ENCODE peak calls at places on chromosome 1, in ten cellular contexts. S is CD8-positive, alpha-beta T cell; O is ovary; Q is stomach; P is transverse colon; E is fibroblast of lung; M is uterus; F is CD4-positive, alpha-beta T cell; A is PC-3; Y is mammary epithelial cell. B is an unnamed sample.

GRCh38 chr1:9726406-9726805 is 74.9 kb downstream of the PIK3CD start:
- DNase-seq in S (no peak), O (no peak), Q (no peak), P (no peak), E (no peak), M (no peak), F (no peak), A (no peak), Y (no peak), B (no peak)

GRCh38 chr1:29836626-29837305 is 600.4 kb downstream of the PTPRU start:
- DNase-seq in S (no peak), O (no peak), Q (no peak), P (no peak), E (no peak), M (no peak), F (no peak), A (no peak), Y (no peak), B (no peak)

GRCh38 chr1:205325334-205325884 is 3.9 kb upstream of the NUAK2 start:
- DNase-seq in S (peak; percentile 45), O (peak; percentile 59), Q (peak; percentile 69), P (peak; percentile 75), E (peak; percentile 82), M (peak; percentile 64), F (peak; percentile 47), A (peak; percentile 93), Y (peak; percentile 73), B (peak; percentile 64)

GRCh38 chr1:161791889-161792655 is 26.0 kb downstream of the ATF6 start:
- DNase-seq in S (no peak), O (no peak), Q (no peak), P (no peak), E (no peak), M (no peak), F (no peak), A (peak; percentile 9), Y (peak; percentile 51), B (no peak)

GRCh38 chr1:174967845-174968705 is 31.7 kb upstream of the CACYBP start:
- DNase-seq in S (no peak), O (no peak), Q (no peak), P (no peak), E (no peak), M (no peak), F (no peak), A (no peak), Y (no peak), B (no peak)

GRCh38 chr1:21378705-21379494 is 61.0 kb upstream of the NBPF3 start:
- DNase-seq in S (no peak), O (no peak), Q (peak; percentile 34), P (no peak), E (no peak), M (no peak), F (no peak), A (peak; percentile 39), Y (no peak), B (no peak)

GRCh38 chr1:202135221-202135721 is 9.3 kb downstream of the ARL8A start:
- DNase-seq in S (peak; percentile 40), O (peak; percentile 50), Q (peak; percentile 65), P (peak; percentile 55), E (peak; percentile 63), M (peak; percentile 66), F (no peak), A (peak; percentile 67), Y (peak; percentile 39), B (peak; percentile 58)

GRCh38 chr1:17763995-17764394 is 8.9 kb downstream of the ACTL8 start:
- DNase-seq in S (no peak), O (no peak), Q (no peak), P (no peak), E (no peak), M (no peak), F (no peak), A (no peak), Y (no peak), B (no peak)

GRCh38 chr1:15038232-15039016 is 115.1 kb upstream of the TMEM51 start:
- DNase-seq in S (no peak), O (no peak), Q (no peak), P (no peak), E (peak; percentile 33), M (no peak), F (no peak), A (peak; percentile 56), Y (peak; percentile 32), B (no peak)
- TF ChIP-seq CTCF in S (no peak), O (no peak), Q (no peak), P (no peak), E (peak; percentile 14), M (no peak), F (peak; percentile 2), A (peak; percentile 75), Y (peak; percentile 32), B (no peak)

GRCh38 chr1:233140974-233141373 is 154.6 kb downstream of the PCNX2 start:
- DNase-seq in S (no peak), O (no peak), Q (no peak), P (no peak), E (peak; percentile 54), M (no peak), F (no peak), A (no peak), Y (no peak), B (no peak)
- H3K27ac ChIP-seq in S (no peak overlapping the region), O (no peak overlapping the region), Q (no peak overlapping the region), P (no peak overlapping the region), E (no peak overlapping the region), M (no peak overlapping the region), F (no peak overlapping the region), A (no peak overlapping the region), Y (no peak overlapping the region), B (no peak overlapping the region)

GRCh38 chr1:98051065-98051675 is 130.3 kb upstream of the DPYD start:
- DNase-seq in S (peak; percentile 61), O (no peak), Q (peak; percentile 72), P (peak; percentile 69), E (peak; percentile 86), M (peak; percentile 28), F (peak; percentile 61), A (peak; percentile 94), Y (peak; percentile 62), B (peak; percentile 47)

GRCh38 chr1:98046031-98046641 is 125.3 kb upstream of the DPYD start:
- DNase-seq in S (no peak), O (no peak), Q (no peak), P (no peak), E (peak; percentile 46), M (no peak), F (no peak), A (no peak), Y (peak; percentile 58), B (no peak)

GRCh38 chr1:98049370-98050115 is 128.7 kb upstream of the DPYD start:
- DNase-seq in S (no peak), O (no peak), Q (peak; percentile 24), P (no peak), E (peak; percentile 24), M (no peak), F (no peak), A (no peak), Y (no peak), B (no peak)

GRCh38 chr1:98045211-98046030 is 124.6 kb upstream of the DPYD start:
- DNase-seq in S (no peak), O (no peak), Q (peak; percentile 23), P (no peak), E (peak; percentile 50), M (no peak), F (no peak), A (no peak), Y (peak; percentile 59), B (no peak)

GRCh38 chr1:98048234-98048633 is 127.4 kb upstream of the DPYD start:
- DNase-seq in S (peak; percentile 49), O (peak; percentile 56), Q (peak; percentile 77), P (peak; percentile 71), E (peak; percentile 91), M (peak; percentile 46), F (peak; percentile 50), A (peak; percentile 70), Y (peak; percentile 82), B (peak; percentile 60)
- H3K27me3 ChIP-seq in S (peaks cover 32% of the 10 kb centered on the region), O (no peaks in the 10 kb centered on the region), Q (peaks cover 63% of the 10 kb centered on the region), P (peaks cover 97% of the 10 kb centered on the region), E (no peaks in the 10 kb centered on the region), M (peaks cover 3% of the 10 kb centered on the region), F (peaks cover 97% of the 10 kb centered on the region), A (no peaks in the 10 kb centered on the region), Y (no peaks in the 10 kb centered on the region), B (peaks cover 25% of the 10 kb centered on the region)

DNA sequence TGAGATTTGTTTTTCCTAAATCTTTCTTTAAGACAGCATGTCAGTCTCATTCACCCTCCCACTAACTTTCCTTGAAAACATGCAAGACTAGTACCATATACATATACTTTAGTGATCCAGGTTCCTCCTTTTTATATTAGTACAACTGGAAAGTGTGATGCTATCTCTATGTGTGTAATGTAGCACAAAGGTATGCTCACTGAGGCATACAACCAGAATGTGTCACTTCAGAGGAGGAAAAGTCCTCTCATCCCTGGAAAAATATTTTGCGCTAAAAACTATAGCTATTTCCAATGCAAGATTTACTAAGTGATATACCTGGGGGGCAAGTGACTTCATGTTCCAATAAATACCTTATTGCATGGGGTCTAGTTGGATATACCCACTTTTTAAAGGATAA is 45.9 kb downstream of the BARHL2 start:
- DNase-seq in S (no peak), O (no peak), Q (no peak), P (no peak), E (no peak), M (no peak), F (no peak), A (no peak), Y (no peak), B (no peak)
- TF ChIP-seq CTCF in S (no peak), O (no peak), Q (no peak), P (no peak), E (no peak), M (no peak), F (no peak), A (no peak), Y (no peak), B (no peak)

DNA sequence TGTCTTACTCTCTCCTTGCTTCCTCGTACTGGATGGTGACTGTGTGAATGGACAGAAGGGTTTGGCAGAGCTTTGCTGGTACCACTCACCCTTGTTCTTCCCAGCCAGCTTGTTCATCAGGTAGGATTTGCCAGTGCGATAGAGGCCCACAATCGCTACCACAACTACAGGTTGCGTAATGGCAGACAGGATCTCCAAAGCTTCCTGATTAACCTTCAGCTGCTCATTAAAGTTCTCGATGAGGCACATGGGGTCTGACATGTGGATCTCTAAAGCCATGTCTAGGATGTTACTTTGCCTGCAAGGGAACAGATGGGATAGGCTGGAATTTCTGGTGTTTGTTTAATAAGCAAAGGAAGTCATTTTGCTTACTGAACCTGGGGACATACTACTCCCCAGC is 3.4 kb downstream of the GBP5 start:
- DNase-seq in S (no peak), O (no peak), Q (no peak), P (no peak), E (no peak), M (no peak), F (no peak), A (no peak), Y (no peak), B (no peak)
- H3K27ac ChIP-seq in S (no peak overlapping the region), O (no peak overlapping the region), Q (no peak overlapping the region), P (no peak overlapping the region), E (no peak overlapping the region), M (no peak overlapping the region), F (no peak overlapping the region), A (no peak overlapping the region), Y (no peak overlapping the region), B (no peak overlapping the region)